ENCODE peak calls at places on chromosomes 1 and 21, in ten cellular contexts. T is psoas muscle; E is right cardiac atrium; J is upper lobe of right lung; H is Panc1; M is CD8-positive, alpha-beta T cell; V is left lung; O is aorta; A is heart right ventricle; N is A549. I is an unnamed sample. For H3K4me1, the result is how much of the 10 kb centered on the place peaks cover.

GRCh38 chr1:94855307-94855700 is 35.1 kb downstream of the SLC44A3 start:
- ATAC-seq in H (peak), N (peak), A (no peak), E (no peak), V (peak), T (no peak), J (peak), M (no peak), O (no peak), I (no peak)

GRCh38 chr21:32096411-32096810 is 182.4 kb downstream of the MIS18A start:
- ATAC-seq in A (no peak), J (peak), T (no peak), O (no peak), E (peak), V (peak), H (no peak), M (no peak), N (peak), I (no peak)

GRCh38 chr1:8671313-8671917 is 146.0 kb downstream of the RERE start:
- ATAC-seq in M (no peak), J (peak), E (peak), O (peak), T (peak), V (peak), H (no peak), N (peak), A (peak), I (peak)

GRCh38 chr1:241637604-241638003 is 2.6 kb downstream of the CHML start:
- ATAC-seq in O (no peak), A (no peak), T (no peak), H (no peak), E (no peak), V (no peak), J (no peak), M (no peak), N (no peak), I (no peak)

GRCh38 chr1:212700597-212700891 is 904 bp upstream of the BATF3 start:
- ATAC-seq in O (peak), A (no peak), N (peak), E (peak), T (no peak), H (peak), M (no peak), J (no peak), V (peak), I (peak)

GRCh38 chr1:40197656-40198055 is 36.5 kb downstream of the RLF start:
- ATAC-seq in O (no peak), M (no peak), H (no peak), A (no peak), V (no peak), E (no peak), N (no peak), T (no peak), J (no peak), I (no peak)

GRCh38 chr1:207321790-207322530 is 482 bp downstream of the CD55 start:
- ATAC-seq in N (peak), V (peak), J (peak), A (no peak), M (no peak), E (peak), H (peak), O (peak), T (peak), I (peak)

GRCh38 chr1:37794372-37795339 is 1.0 kb downstream of the MANEAL start:
- ATAC-seq in V (peak), A (no peak), E (peak), O (no peak), T (no peak), M (no peak), J (no peak), N (peak), H (peak), I (peak)

GRCh38 chr1:61230523-61230922 is 148.2 kb downstream of the NFIA start:
- ATAC-seq in O (no peak), V (no peak), J (no peak), M (no peak), N (no peak), H (no peak), T (no peak), E (no peak), A (no peak), I (no peak)

DNA sequence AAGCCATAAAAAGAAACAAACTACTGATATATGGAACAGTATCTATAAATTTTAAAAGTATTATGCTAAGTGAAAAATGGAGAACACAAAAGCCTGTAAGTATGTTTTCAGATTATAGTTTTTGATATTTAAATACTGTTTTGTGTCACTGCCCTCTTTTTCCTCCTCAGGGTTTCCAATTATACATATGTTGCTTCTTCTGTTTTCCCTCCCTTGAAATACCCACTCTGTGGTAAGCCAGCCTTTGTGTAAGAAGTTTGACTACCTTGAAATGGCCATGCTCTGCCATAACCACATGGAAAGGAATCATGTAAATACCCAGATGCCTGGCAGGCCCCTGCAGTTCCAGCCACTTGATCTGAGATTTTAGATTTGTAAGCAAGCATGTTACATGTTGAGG is 248.3 kb downstream of the AKT3 start:
- ATAC-seq in A (no peak), N (no peak), E (no peak), H (no peak), J (no peak), T (no peak), M (no peak), O (no peak), V (no peak), I (no peak)
- H3K4me3 ChIP-seq in A (no peak), N (no peak), E (no peak), H (no peak), J (no peak), T (no peak), M (no peak), O (no peak), V (no peak), I (no peak)

GRCh38 chr1:34320081-34320480 is 143.4 kb downstream of the C1orf94 start:
- ATAC-seq in M (no peak), N (no peak), E (no peak), V (no peak), O (no peak), J (no peak), T (no peak), H (no peak), A (no peak), I (no peak)
- H3K4me1 ChIP-seq in M (under half), N (under half), E (under half), V (under half), O (under half), J (under half), T (under half), H (under half), A (under half), I (under half)

DNA sequence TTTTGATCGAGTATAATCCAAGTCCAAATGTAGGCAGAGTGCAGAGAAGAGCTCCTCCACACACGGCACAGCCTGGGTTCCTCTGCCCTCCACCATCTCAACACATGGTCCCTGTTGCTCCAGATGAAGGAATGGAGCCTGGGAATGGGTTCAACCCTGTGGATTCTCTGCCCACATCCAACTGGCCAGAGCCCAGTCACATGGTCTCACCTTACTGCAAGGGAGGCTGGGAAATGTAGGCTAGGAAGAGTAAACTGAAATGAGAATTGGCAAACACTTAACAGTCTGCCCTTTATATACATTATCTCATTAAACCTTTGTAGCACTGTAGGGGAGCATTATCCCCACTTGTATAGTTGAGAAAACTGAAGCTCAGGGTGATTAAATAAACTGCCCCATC is 60.1 kb upstream of the RAB4A start:
- ATAC-seq in H (no peak), V (no peak), E (no peak), T (no peak), J (no peak), A (no peak), M (no peak), N (no peak), O (no peak), I (no peak)
- H3K4me3 ChIP-seq in H (no peak), V (no peak), E (no peak), T (no peak), J (no peak), A (no peak), M (no peak), N (no peak), O (no peak), I (no peak)

DNA sequence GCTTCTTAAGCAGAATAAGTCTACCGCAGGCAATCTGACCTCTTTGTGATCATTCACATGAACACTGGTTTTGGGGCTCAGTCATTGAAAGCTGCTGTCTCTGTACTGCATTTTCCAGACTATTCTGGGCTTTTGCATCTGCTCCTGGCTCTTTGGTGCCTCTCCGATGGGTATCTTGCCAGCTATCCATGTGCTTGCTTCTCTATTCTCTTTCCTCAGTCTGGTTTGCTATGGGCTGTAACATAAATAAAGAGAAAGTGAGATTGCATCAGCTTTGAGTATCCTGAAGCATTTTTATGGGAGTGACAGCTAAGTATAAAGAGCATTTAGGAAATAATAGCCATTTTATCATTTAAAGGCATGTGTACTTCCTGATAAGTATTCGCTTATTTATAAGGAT is 70.7 kb downstream of the C1orf21 start:
- ATAC-seq in V (peak), H (no peak), O (no peak), A (no peak), T (no peak), J (no peak), N (no peak), E (no peak), M (no peak), I (no peak)
- H3K4me1 ChIP-seq in V (under half), H (under half), O (under half), A (half or more), T (half or more), J (under half), N (under half), E (under half), M (under half), I (under half)

GRCh38 chr1:167947733-167948132 is 10.9 kb upstream of the MPC2 start:
- ATAC-seq in T (no peak), N (no peak), V (no peak), M (no peak), A (no peak), O (no peak), J (no peak), H (no peak), E (no peak), I (no peak)

GRCh38 chr1:167950569-167950968 is 13.7 kb upstream of the MPC2 start:
- ATAC-seq in V (no peak), M (no peak), T (no peak), E (no peak), H (no peak), N (no peak), J (no peak), A (no peak), O (no peak), I (no peak)

DNA sequence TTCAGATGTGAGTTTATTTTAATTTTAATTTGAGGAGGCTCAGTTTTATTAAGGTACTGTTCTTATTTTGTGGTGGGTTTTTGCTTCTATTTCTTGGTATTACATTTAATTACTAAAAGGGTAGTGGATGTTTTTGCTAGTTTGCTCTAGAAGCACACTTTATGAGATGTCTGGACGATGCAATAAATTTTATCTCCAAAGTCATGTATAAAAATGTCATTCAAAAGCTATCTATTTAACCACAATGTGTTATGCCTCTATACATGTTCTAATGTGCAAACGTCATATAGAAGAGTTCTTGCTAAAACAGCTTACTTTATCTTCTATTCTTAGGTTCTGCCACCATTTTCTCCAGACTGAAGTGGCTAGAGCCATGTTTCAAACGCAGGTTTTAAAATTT is 12.9 kb upstream of the MPC2 start:
- ATAC-seq in N (no peak), V (no peak), J (no peak), E (no peak), H (no peak), O (no peak), A (no peak), M (no peak), T (no peak), I (no peak)
- H3K4me3 ChIP-seq in N (no peak), V (no peak), J (no peak), E (no peak), H (no peak), O (no peak), A (no peak), M (no peak), T (no peak), I (no peak)

GRCh38 chr1:226639631-226640061 is 91.1 kb downstream of the STUM start:
- ATAC-seq in H (no peak), T (no peak), N (no peak), A (no peak), M (no peak), E (no peak), J (no peak), O (no peak), V (no peak), I (no peak)

GRCh38 chr1:226641671-226642231 is 93.2 kb downstream of the STUM start:
- ATAC-seq in H (no peak), J (no peak), V (no peak), E (no peak), M (no peak), N (no peak), O (no peak), A (no peak), T (no peak), I (no peak)

GRCh38 chr1:226640737-226641136 is 92.2 kb downstream of the STUM start:
- ATAC-seq in M (no peak), V (no peak), A (no peak), E (no peak), N (no peak), O (no peak), T (no peak), J (no peak), H (no peak), I (no peak)

GRCh38 chr1:226638608-226639007 is 90.0 kb downstream of the STUM start:
- ATAC-seq in V (no peak), M (no peak), J (no peak), O (no peak), N (no peak), A (no peak), E (no peak), H (no peak), T (no peak), I (no peak)

GRCh38 chr1:226640288-226640687 is 91.7 kb downstream of the STUM start:
- ATAC-seq in O (no peak), H (no peak), V (no peak), E (no peak), N (no peak), M (no peak), J (no peak), A (no peak), T (no peak), I (peak)
- H3K4me1 ChIP-seq in O (under half), H (under half), V (under half), E (under half), N (under half), M (half or more), J (under half), A (under half), T (under half), I (under half)

DNA sequence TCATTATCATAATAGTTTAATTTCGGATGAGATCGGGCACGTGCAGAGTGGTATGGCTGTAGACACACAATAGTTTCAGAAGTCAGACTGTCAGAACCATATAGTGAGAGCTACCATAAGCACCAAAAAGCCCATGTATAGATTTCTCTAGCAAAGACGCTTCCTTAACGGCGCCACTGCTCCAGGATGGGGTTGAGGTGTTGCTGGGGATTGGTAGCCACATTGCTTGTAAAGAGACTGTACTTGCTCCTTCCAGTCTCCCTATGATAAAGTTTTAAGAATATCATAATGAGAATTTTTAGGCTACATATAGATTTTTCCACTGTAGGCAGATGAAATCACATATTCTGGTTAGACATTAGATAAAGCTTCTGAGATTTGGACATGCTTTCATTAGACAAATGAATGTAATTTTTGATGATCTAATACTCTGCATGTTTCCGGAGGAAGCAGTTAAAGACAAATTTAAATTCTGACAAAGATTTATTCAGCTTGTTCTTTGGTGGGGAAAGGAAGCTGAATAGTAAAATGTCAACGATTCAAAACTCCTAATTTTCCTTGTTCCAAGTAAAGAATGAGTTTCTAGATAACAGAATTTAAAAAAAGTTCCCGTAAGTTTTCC is 77.7 kb downstream of the MAP3K7CL start:
- ATAC-seq in E (no peak), J (no peak), H (no peak), V (peak), M (no peak), O (no peak), N (no peak), T (no peak), A (no peak), I (no peak)
- H3K4me3 ChIP-seq in E (no peak), J (no peak), H (no peak), V (no peak), M (no peak), O (no peak), N (no peak), T (no peak), A (no peak), I (no peak)

GRCh38 chr1:14662116-14662515 is 63.6 kb downstream of the KAZN start:
- ATAC-seq in O (no peak), N (no peak), E (peak), H (no peak), A (peak), M (no peak), T (no peak), V (peak), J (peak), I (peak)
- H3K4me1 ChIP-seq in O (under half), N (under half), E (under half), H (under half), A (under half), M (under half), T (under half), V (under half), J (under half), I (under half)

GRCh38 chr1:224432672-224433040 is 1.9 kb downstream of the WDR26 start:
- ATAC-seq in T (no peak), A (no peak), H (peak), J (no peak), V (peak), O (no peak), M (no peak), E (no peak), N (no peak), I (no peak)

GRCh38 chr1:224429616-224430015 is 5.0 kb downstream of the WDR26 start:
- ATAC-seq in N (no peak), J (no peak), T (no peak), O (no peak), A (no peak), E (no peak), V (no peak), H (no peak), M (no peak), I (no peak)

GRCh38 chr1:224431726-224432125 is 2.9 kb downstream of the WDR26 start:
- ATAC-seq in N (no peak), T (no peak), M (no peak), A (no peak), H (no peak), O (no peak), V (no peak), J (no peak), E (no peak), I (no peak)

GRCh38 chr1:224432141-224432540 is 2.5 kb downstream of the WDR26 start:
- ATAC-seq in V (no peak), E (no peak), O (no peak), H (no peak), J (no peak), M (no peak), N (no peak), T (no peak), A (no peak), I (no peak)

GRCh38 chr1:224430511-224431113 is 4.0 kb downstream of the WDR26 start:
- ATAC-seq in J (peak), M (no peak), V (no peak), E (no peak), N (no peak), H (no peak), O (no peak), T (no peak), A (no peak), I (no peak)
- H3K4me3 ChIP-seq in J (peak), M (peak), V (no peak), E (peak), N (no peak), H (peak), O (no peak), T (peak), A (peak), I (no peak)

GRCh38 chr21:44529011-44529421 is 11.0 kb downstream of the KRTAP10-1 start:
- ATAC-seq in H (no peak), M (no peak), V (no peak), E (no peak), A (no peak), J (no peak), T (no peak), N (no peak), O (no peak), I (no peak)
- H3K4me1 ChIP-seq in H (under half), M (under half), V (under half), E (under half), A (under half), J (under half), T (under half), N (under half), O (under half), I (under half)